ENCODE peak calls at places on chromosomes 7 and 10, in seven cellular contexts. A is caudate nucleus; D is naive thymus-derived CD8-positive, alpha-beta T cell; W is activated CD4-positive, alpha-beta memory T cell treated with anti-CD3 and anti-CD28 coated beads for 36 hours; T is left ventricle myocardium superior; I is heart left ventricle; S is activated T-cell treated with anti-CD3 and anti-CD28 coated beads, Interleukin-2, amount 50 U/mL, for 72 hours. E is an unnamed sample.

GRCh38 chr10:21516270-21517131 is 9.0 kb downstream of the SKIDA1 start:
- DNase-seq in S (peak), T (peak), A (peak), I (peak), W (peak), D (no peak), E (peak)

GRCh38 chr10:89337493-89337892 is 9.7 kb downstream of the IFIT3 start:
- DNase-seq in S (peak), I (no peak), W (peak), A (no peak), T (no peak), D (no peak), E (no peak)

GRCh38 chr7:2019693-2020511 is 212.8 kb downstream of the MAD1L1 start:
- DNase-seq in T (peak), W (peak), D (peak), S (peak), A (no peak), I (peak), E (no peak)

GRCh38 chr10:19826712-19827111 is 10.5 kb downstream of the PLXDC2 start:
- DNase-seq in S (no peak), D (no peak), W (no peak), T (no peak), I (no peak), A (no peak), E (no peak)

GRCh38 chr7:158821173-158822021 is 7.9 kb downstream of the ESYT2 start:
- DNase-seq in W (peak), D (no peak), T (no peak), A (no peak), S (no peak), I (no peak), E (no peak)

GRCh38 chr10:77794256-77795142 is 132.1 kb downstream of the DLG5 start:
- DNase-seq in S (no peak), T (no peak), D (no peak), A (no peak), I (no peak), W (no peak), E (no peak)

GRCh38 chr10:78290131-78290750 is 256.6 kb downstream of the RPS24 start:
- DNase-seq in W (no peak), A (no peak), S (no peak), D (no peak), T (no peak), I (no peak), E (no peak)

GRCh38 chr7:45033261-45033930 is 33.4 kb downstream of the CCM2 start:
- DNase-seq in S (peak), W (peak), I (no peak), T (no peak), D (no peak), A (no peak), E (no peak)

GRCh38 chr10:78215645-78216044 is 182.0 kb downstream of the RPS24 start:
- DNase-seq in D (no peak), T (peak), W (peak), A (peak), S (no peak), I (peak), E (peak)